ENCODE peak calls at places on chromosomes 4 and X, in eight cellular contexts. Y is aorta, I is body of pancreas, Q is psoas muscle, O is right lobe of liver, U is OCI-LY7, C is neural progenitor cell, H is ovary. V is an unnamed sample. For H3K4me1, the result is how much of the 10 kb centered on the place peaks cover.

GRCh38 chrX:71098302-71098701 is 2.7 kb downstream of the FOXO4 start:
- DNase-seq in H (peak), C (no peak), Y (peak), O (peak), Q (peak), U (peak), I (peak), V (no peak)

GRCh38 chr4:86960557-86960959 is 25.7 kb downstream of the AFF1 start:
- DNase-seq in C (peak), Q (no peak), U (peak), I (no peak), O (no peak), Y (no peak), H (no peak), V (no peak)

GRCh38 chrX:72097081-72097480 is 34.6 kb downstream of the RTL5 start:
- DNase-seq in C (no peak), H (no peak), O (no peak), Y (no peak), Q (no peak), U (no peak), I (no peak), V (no peak)

GRCh38 chr4:182014989-182015388 is 228.2 kb upstream of the TENM3 start:
- DNase-seq in Y (no peak), O (no peak), H (no peak), I (no peak), C (no peak), U (no peak), Q (no peak), V (no peak)

GRCh38 chrX:68989865-68990606 is 161.2 kb downstream of the EFNB1 start:
- DNase-seq in O (no peak), C (peak), H (peak), Q (no peak), I (peak), U (no peak), Y (peak), V (no peak)

GRCh38 chrX:136646602-136647239 is 1.2 kb upstream of the CD40LG start:
- DNase-seq in Q (no peak), O (no peak), C (no peak), U (peak), H (no peak), I (no peak), Y (no peak), V (no peak)

GRCh38 chrX:30659421-30659820 is 6.2 kb downstream of the GK start:
- DNase-seq in Q (no peak), H (no peak), U (no peak), C (no peak), Y (no peak), O (no peak), I (no peak), V (no peak)

GRCh38 chr4:121408-122084 is 2.8 kb upstream of the ZNF718 start:
- DNase-seq in C (no peak), Y (no peak), I (no peak), Q (no peak), U (peak), O (no peak), H (peak), V (no peak)

GRCh38 chrX:106039920-106040319 is 1.4 kb upstream of the SERPINA7 start:
- DNase-seq in H (no peak), C (peak), O (no peak), Q (no peak), U (no peak), I (peak), Y (no peak), V (no peak)

GRCh38 chrX:54483946-54484345 is 12.1 kb downstream of the FGD1 start:
- DNase-seq in I (no peak), Q (no peak), U (no peak), O (no peak), H (no peak), C (no peak), Y (no peak), V (no peak)

GRCh38 chr4:68404153-68404552 is 43.1 kb upstream of the TMPRSS11E start:
- DNase-seq in C (no peak), I (no peak), Y (no peak), O (no peak), H (no peak), U (no peak), Q (no peak), V (no peak)

GRCh38 chrX:10415704-10416001 is 204.7 kb downstream of the MID1 start:
- DNase-seq in Q (no peak), U (no peak), C (no peak), I (no peak), O (no peak), H (no peak), Y (no peak), V (no peak)

GRCh38 chr4:74293558-74293957 is 14.7 kb upstream of the EPGN start:
- DNase-seq in Y (no peak), I (no peak), H (no peak), U (no peak), C (no peak), Q (no peak), O (no peak), V (no peak)

GRCh38 chrX:97401154-97401553 is 517.4 kb downstream of the RPA4 start:
- DNase-seq in I (no peak), Y (no peak), U (no peak), Q (no peak), O (no peak), C (no peak), H (no peak), V (no peak)

GRCh38 chr4:93764647-93765246 is 63.8 kb upstream of the ATOH1 start:
- DNase-seq in H (no peak), U (peak), C (peak), Y (no peak), Q (no peak), O (no peak), I (peak), V (no peak)

GRCh38 chr4:118313098-118313497 is 39.7 kb downstream of the PRSS12 start:
- DNase-seq in C (peak), Y (no peak), O (no peak), H (no peak), Q (no peak), U (no peak), I (no peak), V (no peak)

GRCh38 chrX:49910344-49910743 is 12.1 kb upstream of the CLCN5 start:
- DNase-seq in Q (no peak), H (no peak), O (no peak), Y (no peak), I (no peak), U (no peak), C (no peak), V (no peak)

GRCh38 chrX:18702362-18703195 is 4.9 kb upstream of the PPEF1 start:
- DNase-seq in U (no peak), C (no peak), Y (no peak), H (no peak), Q (no peak), I (no peak), O (no peak), V (no peak)

GRCh38 chrX:121110536-121110935 is 63.1 kb downstream of the GLUD2 start:
- DNase-seq in O (no peak), Q (no peak), I (no peak), Y (no peak), C (no peak), U (no peak), H (no peak), V (no peak)

GRCh38 chr4:10099521-10100325 is 16.9 kb downstream of the WDR1 start:
- DNase-seq in O (no peak), U (no peak), Y (no peak), Q (no peak), I (no peak), C (peak), H (no peak), V (no peak)

GRCh38 chr4:95165926-95166524 is 382.7 kb downstream of the UNC5C start:
- DNase-seq in U (peak), Y (no peak), I (peak), C (peak), O (no peak), Q (no peak), H (no peak), V (no peak)

GRCh38 chr4:40621592-40622512 is 7.8 kb downstream of the RBM47 start:
- DNase-seq in U (peak), Y (peak), I (peak), H (peak), Q (peak), C (no peak), O (peak), V (peak)

GRCh38 chrX:19795289-19795688 is 92.1 kb downstream of the SH3KBP1 start:
- DNase-seq in U (no peak), Y (no peak), H (no peak), C (no peak), O (no peak), Q (no peak), I (no peak), V (no peak)

GRCh38 chrX:18861436-18861950 is 122.4 kb downstream of the PHKA2 start:
- DNase-seq in H (no peak), O (no peak), C (no peak), U (no peak), Y (no peak), Q (no peak), I (no peak), V (no peak)

GRCh38 chrX:149198980-149199732 is 305.9 kb downstream of the IDS start:
- DNase-seq in O (no peak), U (no peak), Y (no peak), C (no peak), I (no peak), Q (no peak), H (no peak), V (no peak)

GRCh38 chr4:99668472-99668871 is 10.8 kb upstream of the C4orf54 start:
- DNase-seq in U (no peak), Y (no peak), H (peak), C (no peak), Q (no peak), I (peak), O (no peak), V (no peak)

GRCh38 chr4:66501986-66502385 is 831.7 kb upstream of the EPHA5 start:
- DNase-seq in Q (no peak), O (no peak), C (no peak), I (no peak), U (no peak), Y (no peak), H (no peak), V (no peak)

GRCh38 chr4:74206088-74206826 is 48.3 kb downstream of the MTHFD2L start:
- DNase-seq in Y (no peak), C (no peak), O (no peak), I (no peak), Q (no peak), U (no peak), H (no peak), V (no peak)

GRCh38 chr4:38414410-38414809 is 249.6 kb upstream of the KLF3 start:
- DNase-seq in Y (no peak), O (no peak), Q (no peak), C (no peak), U (no peak), H (no peak), I (no peak), V (no peak)

GRCh38 chr4:155207534-155208257 is 740 bp upstream of the NPY2R start:
- DNase-seq in Y (peak), H (no peak), Q (no peak), O (no peak), I (no peak), C (peak), U (no peak), V (no peak)

GRCh38 chrX:104922206-104922621 is 298.3 kb downstream of the TEX13A start:
- DNase-seq in I (peak), U (peak), Q (peak), C (peak), H (peak), O (peak), Y (peak), V (peak)

GRCh38 chr4:37477126-37477525 is 209.1 kb downstream of the RELL1 start:
- DNase-seq in Y (no peak), I (no peak), H (no peak), O (no peak), Q (no peak), U (no peak), C (no peak), V (no peak)

GRCh38 chrX:122586831-122587230 is 597.2 kb upstream of the GRIA3 start:
- DNase-seq in O (no peak), U (no peak), I (no peak), C (no peak), Y (no peak), H (no peak), Q (no peak), V (no peak)

GRCh38 chrX:47561653-47562151 is 697 bp downstream of the ARAF start:
- DNase-seq in Y (no peak), H (no peak), Q (no peak), O (no peak), U (no peak), C (no peak), I (no peak), V (no peak)

GRCh38 chrX:47560831-47561652 is at the start of gene ARAF:
- DNase-seq in C (peak), Q (peak), Y (peak), U (peak), H (peak), O (peak), I (peak), V (peak)

GRCh38 chrX:47558436-47558835 is 2.6 kb upstream of the ARAF start:
- DNase-seq in Y (no peak), C (no peak), U (no peak), H (no peak), Q (no peak), I (no peak), O (no peak), V (no peak)

GRCh38 chrX:47560179-47560830 is 700 bp upstream of the ARAF start:
- DNase-seq in C (no peak), U (no peak), Q (no peak), Y (no peak), O (no peak), I (no peak), H (no peak), V (no peak)

DNA sequence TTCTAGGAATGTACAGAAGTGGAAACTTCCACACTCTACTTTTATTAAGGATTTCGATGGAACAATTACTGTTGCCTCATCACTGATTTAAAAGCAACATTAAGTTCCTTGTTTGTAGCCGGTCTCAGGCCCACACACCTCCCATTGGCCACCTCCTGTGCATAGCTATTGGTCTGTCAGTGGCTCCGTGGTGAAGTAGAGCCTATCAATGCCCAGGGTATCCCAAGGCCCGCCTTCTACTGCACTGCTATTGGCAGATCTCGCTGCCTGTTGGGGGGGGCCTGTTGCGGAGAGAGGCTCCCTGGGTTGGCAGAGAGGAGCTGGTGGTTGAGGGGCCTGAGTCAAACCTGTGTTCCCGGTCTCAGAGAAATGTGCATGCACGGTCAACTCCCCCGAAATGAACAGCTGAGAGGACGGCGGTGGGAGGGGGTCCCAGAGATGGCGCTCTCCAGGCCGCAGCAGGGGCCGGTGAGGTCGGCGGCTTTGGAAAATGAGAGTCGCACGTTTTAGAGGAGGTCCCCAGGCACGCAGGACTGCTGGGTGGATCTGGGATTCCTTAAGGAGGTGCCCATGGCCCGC is 4.9 kb upstream of the ARAF start:
- DNase-seq in U (peak), Y (peak), H (peak), C (peak), I (peak), O (peak), Q (peak), V (peak)
- H3K4me3 ChIP-seq in U (peak), Y (peak), H (peak), C (peak), I (no peak), O (peak), Q (peak), V (peak)

GRCh38 chr4:184267673-184268573 is 50.2 kb upstream of the ENPP6 start:
- DNase-seq in H (no peak), Y (no peak), U (peak), I (no peak), O (peak), Q (no peak), C (no peak), V (peak)

GRCh38 chr4:184267206-184267608 is 49.5 kb upstream of the ENPP6 start:
- DNase-seq in U (peak), O (no peak), C (no peak), Y (no peak), H (no peak), Q (no peak), I (no peak), V (peak)

GRCh38 chr4:184263910-184264732 is 46.4 kb upstream of the ENPP6 start:
- DNase-seq in Q (peak), H (peak), O (peak), C (peak), I (peak), Y (peak), U (peak), V (peak)

GRCh38 chr4:184263461-184263860 is 45.8 kb upstream of the ENPP6 start:
- DNase-seq in I (no peak), Y (no peak), H (no peak), C (no peak), O (no peak), Q (no peak), U (no peak), V (no peak)

DNA sequence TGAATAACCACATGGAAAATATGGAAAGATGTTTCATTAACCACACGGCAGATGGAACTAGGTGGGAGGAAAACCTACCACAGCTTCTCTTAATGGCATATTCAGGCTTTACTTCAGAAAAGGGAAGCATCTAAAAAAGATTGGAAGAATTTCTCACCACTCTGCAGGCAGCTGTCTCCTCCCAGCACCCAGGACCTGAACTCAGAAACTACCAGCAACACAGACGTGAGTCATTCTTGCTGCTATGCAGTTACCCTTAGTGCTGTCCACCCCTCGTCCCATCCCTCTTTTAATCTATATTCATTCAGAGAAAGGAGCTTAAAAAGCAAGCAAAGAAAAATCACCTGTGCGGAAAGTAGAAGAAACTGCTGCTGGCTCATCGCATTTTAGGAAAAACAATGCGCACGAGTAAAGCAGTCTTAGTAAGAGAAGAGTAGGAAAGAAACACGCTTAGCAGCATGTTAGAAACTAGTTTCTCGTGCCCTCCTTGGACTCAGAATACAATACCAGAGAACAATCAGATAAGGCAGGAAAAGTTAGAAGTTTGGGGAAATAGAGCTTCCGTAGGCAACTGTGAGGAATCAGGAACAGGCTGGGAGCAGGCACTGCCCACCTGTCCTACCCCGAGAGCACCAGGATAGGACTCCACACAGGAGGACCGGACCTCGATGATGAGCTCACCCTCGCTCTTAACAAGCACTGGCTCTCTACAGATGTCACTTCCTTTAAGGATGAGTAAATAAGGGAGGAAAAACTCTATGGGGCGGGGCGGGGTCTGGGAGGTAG is 48.1 kb upstream of the ENPP6 start:
- DNase-seq in U (no peak), O (no peak), C (no peak), Q (no peak), I (no peak), H (no peak), Y (no peak), V (peak)
- H3K4me1 ChIP-seq in U (half or more), O (under half), C (under half), Q (under half), I (under half), H (under half), Y (under half), V (under half)

GRCh38 chrX:103215037-103215767 is at the start of gene BEX4:
- DNase-seq in Y (peak), C (peak), I (peak), O (peak), U (no peak), H (peak), Q (peak), V (peak)

GRCh38 chrX:103215768-103216085 is 819 bp downstream of the BEX4 start:
- DNase-seq in Y (no peak), C (no peak), U (no peak), O (no peak), H (no peak), Q (no peak), I (no peak), V (no peak)

GRCh38 chrX:103220511-103221406 is 5.9 kb downstream of the BEX4 start:
- DNase-seq in O (no peak), Q (no peak), Y (no peak), U (no peak), C (no peak), I (peak), H (no peak), V (no peak)
- H3K4me3 ChIP-seq in O (no peak), Q (no peak), Y (no peak), U (no peak), C (no peak), I (no peak), H (no peak), V (no peak)

DNA sequence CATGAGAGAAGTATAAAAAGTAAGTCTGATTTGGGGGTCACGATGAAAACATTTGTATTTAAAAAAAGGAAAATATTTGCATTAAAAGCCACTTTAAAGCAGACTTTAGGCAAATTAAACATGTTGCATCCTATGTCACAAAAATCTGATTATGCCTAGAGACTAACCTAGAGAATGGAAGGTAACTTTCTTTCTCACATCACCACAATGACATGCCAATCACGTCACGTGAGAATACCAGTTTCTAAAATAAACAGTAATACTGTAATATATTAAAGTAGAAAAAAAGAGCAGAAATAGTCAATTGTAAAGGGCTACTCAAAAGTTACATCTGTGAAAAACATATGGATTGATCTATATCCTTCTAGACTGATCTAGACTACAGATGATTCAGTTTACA is 3.3 kb downstream of the CHIC2 start:
- DNase-seq in I (no peak), Q (no peak), Y (no peak), U (no peak), H (no peak), C (no peak), O (no peak), V (no peak)
- H3K4me1 ChIP-seq in I (half or more), Q (half or more), Y (under half), U (half or more), H (under half), C (under half), O (under half), V (half or more)

GRCh38 chrX:1582686-1583437 is 8.5 kb upstream of the AKAP17A start:
- DNase-seq in U (peak), Y (no peak), H (no peak), Q (no peak), C (no peak), O (no peak), I (no peak), V (peak)
- H3K4me3 ChIP-seq in U (peak), Y (no peak), H (no peak), Q (no peak), C (no peak), O (no peak), I (no peak), V (no peak)

GRCh38 chr4:4869380-4869723 is 9.9 kb downstream of the MSX1 start:
- DNase-seq in Q (no peak), C (peak), Y (no peak), H (no peak), U (no peak), O (no peak), I (no peak), V (no peak)
- H3K4me1 ChIP-seq in Q (under half), C (under half), Y (under half), H (under half), U (under half), O (under half), I (under half), V (under half)

V was measured in right atrium auricular region.